ENCODE peak calls at places on chromosomes 3 and 15, in five cellular contexts. C, W, T, G and B are unnamed samples.

GRCh38 chr3:149603126-149604074 is 54.4 kb downstream of the WWTR1 start:
- DNase-seq in C (peak; percentile 75), W (no peak), T (no peak), G (no peak), B (peak; percentile 79)

GRCh38 chr3:45479627-45480026 is 91.3 kb downstream of the LARS2 start:
- DNase-seq in G (no peak), W (no peak), C (peak; percentile 86), T (no peak), B (peak; percentile 90)

GRCh38 chr15:99467338-99467720 is 98.5 kb upstream of the MEF2A start:
- DNase-seq in G (no peak), W (no peak), T (no peak), C (no peak), B (no peak)

GRCh38 chr3:126858887-126859286 is 124.0 kb upstream of the PLXNA1 start:
- DNase-seq in G (no peak), W (no peak), T (no peak), C (peak; percentile 82), B (peak; percentile 82)

GRCh38 chr15:77075528-77075927 is 4.6 kb upstream of the TSPAN3 start:
- DNase-seq in C (no peak), G (no peak), W (no peak), T (no peak), B (no peak)

GRCh38 chr15:38636597-38636996 is 72.0 kb upstream of the RASGRP1 start:
- DNase-seq in T (no peak), G (no peak), C (no peak), W (peak; percentile 31), B (no peak)

GRCh38 chr3:171974986-171975837 is 64.2 kb upstream of the FNDC3B start:
- DNase-seq in T (no peak), C (peak; percentile 72), W (no peak), G (no peak), B (peak; percentile 84)

GRCh38 chr15:81516461-81516860 is 142.4 kb upstream of the TMC3 start:
- DNase-seq in C (peak; percentile 90), W (no peak), G (no peak), T (no peak), B (no peak)

GRCh38 chr3:141913150-141913811 is 36.8 kb downstream of the ATP1B3 start:
- DNase-seq in C (peak; percentile 78), G (peak; percentile 63), W (no peak), T (peak; percentile 19), B (peak; percentile 84)

GRCh38 chr15:31277335-31278055 is 49.1 kb upstream of the KLF13 start:
- DNase-seq in C (no peak), W (no peak), G (no peak), T (no peak), B (no peak)

GRCh38 chr15:34109775-34110663 is 8.1 kb downstream of the PGBD4 start:
- DNase-seq in G (peak; percentile 32), T (no peak), C (peak; percentile 68), W (no peak), B (peak; percentile 77)

GRCh38 chr3:31105438-31106077 is 211.1 kb upstream of the GADL1 start:
- DNase-seq in W (no peak), C (peak; percentile 95), T (no peak), G (no peak), B (peak; percentile 89)

GRCh38 chr15:82540055-82540983 is at the start of gene RPS17:
- DNase-seq in T (peak; percentile 85), W (peak; percentile 97), C (peak; percentile 95), G (peak; percentile 95), B (peak; percentile 98)

GRCh38 chr3:194961555-194961954 is 275.9 kb downstream of the FAM43A start:
- DNase-seq in C (peak; percentile 10), W (no peak), T (no peak), G (no peak), B (no peak)

GRCh38 chr15:63833246-63833696 is 477 bp downstream of the HERC1 start:
- DNase-seq in W (peak; percentile 50), C (no peak), G (peak; percentile 90), T (no peak), B (peak; percentile 51)

GRCh38 chr3:138331143-138331894 is 1.7 kb upstream of the NME9 start:
- DNase-seq in W (peak; percentile 30), G (no peak), T (no peak), C (peak; percentile 35), B (peak; percentile 67)

GRCh38 chr3:156677536-156677935 is 3.1 kb downstream of the TIPARP start:
- DNase-seq in T (no peak), C (peak; percentile 50), W (no peak), G (no peak), B (no peak)
- TF ChIP-seq CTCF in T (no peak), C (no peak), W (no peak), G (no peak), B (no peak)

GRCh38 chr15:88769161-88769971 is 33.9 kb upstream of the ACAN start:
- DNase-seq in G (peak; percentile 67), W (no peak), C (no peak), T (no peak), B (peak; percentile 4)
- H3K4me3 ChIP-seq in G (peak overlapping the region; percentile 46), W (no peak overlapping the region), C (peak overlapping the region; percentile 22), T (no peak overlapping the region), B (no peak overlapping the region)

GRCh38 chr15:55627730-55628368 is 39.7 kb upstream of the PYGO1 start:
- DNase-seq in G (no peak), W (peak; percentile 22), C (peak; percentile 90), T (no peak), B (peak; percentile 97)
- TF ChIP-seq CTCF in G (peak; percentile 9), W (no peak), C (peak; percentile 7), T (no peak), B (peak; percentile 36)

GRCh38 chr15:36370735-36371115 is 208.7 kb upstream of the CDIN1 start:
- DNase-seq in G (no peak), C (peak; percentile 75), T (no peak), W (no peak), B (peak; percentile 63)

GRCh38 chr15:36372968-36373367 is 206.5 kb upstream of the CDIN1 start:
- DNase-seq in W (no peak), G (no peak), C (no peak), T (no peak), B (no peak)

GRCh38 chr15:36373549-36373948 is 205.9 kb upstream of the CDIN1 start:
- DNase-seq in C (peak; percentile 21), T (no peak), G (no peak), W (no peak), B (peak; percentile 29)

GRCh38 chr15:36371509-36371908 is 207.9 kb upstream of the CDIN1 start:
- DNase-seq in T (no peak), W (no peak), C (peak; percentile 16), G (no peak), B (peak; percentile 26)

DNA sequence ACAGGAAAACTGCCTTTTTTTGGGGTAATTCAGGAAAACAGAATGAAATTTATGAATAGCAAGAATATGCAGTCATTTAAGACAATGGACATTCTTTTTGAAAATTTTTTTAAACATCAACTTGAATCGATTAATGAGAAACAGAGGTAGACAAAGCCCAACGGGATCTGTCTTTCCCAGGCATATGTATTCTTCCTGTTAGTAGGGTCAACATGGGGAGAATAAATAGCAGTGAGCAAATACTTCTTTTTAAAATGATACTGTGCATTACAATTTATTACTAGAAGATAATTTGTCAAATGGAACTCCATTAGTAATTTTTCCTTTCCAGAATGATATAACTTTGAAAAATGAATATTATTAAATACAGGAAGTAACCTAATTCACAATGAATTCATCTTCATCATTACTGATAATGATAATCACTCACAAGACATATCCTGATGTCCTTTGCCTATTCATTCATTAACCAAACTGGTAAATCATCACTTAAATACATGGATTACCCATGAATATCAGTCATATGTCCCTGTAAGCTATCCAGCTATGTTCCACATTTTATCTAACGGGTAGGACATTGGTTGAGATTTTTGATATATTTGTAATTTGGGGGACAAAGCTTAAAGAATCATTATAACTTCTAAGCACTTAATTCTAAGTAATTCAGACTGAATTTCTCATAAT is 209.2 kb upstream of the CDIN1 start:
- DNase-seq in C (no peak), G (no peak), W (no peak), T (no peak), B (no peak)
- H3K4me3 ChIP-seq in C (no peak overlapping the region), G (no peak overlapping the region), W (no peak overlapping the region), T (no peak overlapping the region), B (no peak overlapping the region)

GRCh38 chr15:73986776-73987056 is 5.4 kb downstream of the STOML1 start:
- DNase-seq in T (no peak), W (no peak), G (no peak), C (no peak), B (no peak)
- TF ChIP-seq CTCF in T (peak; percentile 4), W (no peak), G (no peak), C (no peak), B (peak; percentile 4)

GRCh38 chr15:57592426-57592825 is 722 bp downstream of the MYZAP start:
- DNase-seq in G (no peak), C (no peak), T (no peak), W (no peak), B (no peak)

GRCh38 chr15:57591822-57592367 is at the start of gene MYZAP:
- DNase-seq in C (no peak), T (no peak), W (peak; percentile 61), G (peak; percentile 76), B (peak; percentile 20)

GRCh38 chr15:57589276-57590073 is 2.2 kb upstream of the MYZAP start:
- DNase-seq in G (no peak), W (no peak), T (no peak), C (no peak), B (no peak)

GRCh38 chr15:57592836-57593420 is 1.2 kb downstream of the MYZAP start:
- DNase-seq in G (no peak), T (no peak), C (no peak), W (no peak), B (no peak)

GRCh38 chr15:57591237-57591821 is 375 bp upstream of the MYZAP start:
- DNase-seq in T (no peak), C (no peak), G (no peak), W (no peak), B (no peak)
- H3K4me3 ChIP-seq in T (no peak overlapping the region), C (peak overlapping the region; percentile 51), G (peak overlapping the region; percentile 59), W (peak overlapping the region; percentile 74), B (peak overlapping the region; percentile 49)

DNA sequence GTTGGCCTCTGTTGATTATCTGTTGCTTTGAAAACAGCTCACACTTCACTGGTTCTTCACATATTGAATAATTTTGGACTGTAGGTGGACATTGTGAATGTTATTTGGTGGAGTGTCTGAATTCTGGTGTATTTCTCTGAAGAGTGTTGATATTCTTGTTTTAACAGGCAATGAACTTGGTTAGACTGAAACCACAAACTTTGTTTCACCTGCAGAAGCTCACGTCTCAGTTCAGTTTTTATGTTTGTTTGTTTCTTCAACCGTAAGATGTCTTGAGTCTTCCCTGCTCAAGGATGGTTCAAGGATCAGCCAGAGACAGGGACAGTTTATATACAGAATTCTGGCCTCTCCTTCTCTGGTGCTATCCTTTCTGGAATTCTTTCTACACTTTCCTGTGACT is 43.6 kb downstream of the C3orf20 start:
- DNase-seq in T (peak; percentile 37), W (no peak), G (no peak), C (no peak), B (no peak)
- TF ChIP-seq CTCF in T (no peak), W (no peak), G (no peak), C (no peak), B (no peak)

GRCh38 chr3:183844606-183845005 is 19.2 kb upstream of the MAP6D1 start:
- DNase-seq in C (peak; percentile 76), T (no peak), G (no peak), W (no peak), B (peak; percentile 87)

GRCh38 chr3:183839751-183840150 is 14.4 kb upstream of the MAP6D1 start:
- DNase-seq in W (no peak), G (no peak), T (no peak), C (no peak), B (no peak)

GRCh38 chr3:183845090-183845489 is 19.7 kb upstream of the MAP6D1 start:
- DNase-seq in C (no peak), T (no peak), G (no peak), W (no peak), B (no peak)

GRCh38 chr3:183845608-183846288 is 20.4 kb upstream of the MAP6D1 start:
- DNase-seq in C (no peak), T (no peak), W (no peak), G (no peak), B (peak; percentile 16)
- H3K4me3 ChIP-seq in C (no peak overlapping the region), T (no peak overlapping the region), W (no peak overlapping the region), G (no peak overlapping the region), B (no peak overlapping the region)